ENCODE peak calls at places on chromosomes 16 and 17, in six cellular contexts. A, R, T, B, C and M are unnamed samples.

GRCh38 chr17:2466936-2467335 is 44.8 kb downstream of the METTL16 start:
- DNase-seq in A (no peak), R (no peak), T (no peak), B (no peak), C (no peak), M (no peak)

GRCh38 chr17:2025622-2026309 is 632 bp upstream of the RTN4RL1 start:
- DNase-seq in A (peak), R (peak), T (peak), B (peak), C (peak), M (no peak)

GRCh38 chr16:31409433-31409832 is 16.3 kb downstream of the ITGAD start:
- DNase-seq in A (no peak), R (no peak), T (no peak), B (no peak), C (no peak), M (no peak)

GRCh38 chr17:57858838-57859237 is 9.0 kb upstream of the MRPS23 start:
- DNase-seq in A (no peak), R (no peak), T (no peak), B (no peak), C (no peak), M (no peak)

GRCh38 chr17:7438050-7438614 is 1.2 kb upstream of the FGF11 start:
- DNase-seq in A (peak), R (peak), T (peak), B (peak), C (peak), M (no peak)

GRCh38 chr16:77430360-77430759 is 4.5 kb downstream of the ADAMTS18 start:
- DNase-seq in A (no peak), R (no peak), T (no peak), B (no peak), C (no peak), M (no peak)

GRCh38 chr17:45648642-45649041 is 135.5 kb upstream of the CRHR1 start:
- DNase-seq in A (peak), R (no peak), T (no peak), B (no peak), C (no peak), M (no peak)

GRCh38 chr17:74981318-74981978 is 6.0 kb upstream of the CDR2L start:
- DNase-seq in A (no peak), R (no peak), T (no peak), B (no peak), C (no peak), M (no peak)

GRCh38 chr16:88323041-88323440 is 59.7 kb upstream of the ZNF469 start:
- DNase-seq in A (no peak), R (no peak), T (no peak), B (no peak), C (no peak), M (no peak)

GRCh38 chr16:65869261-65869660 is 497.2 kb upstream of the CDH5 start:
- DNase-seq in A (no peak), R (no peak), T (no peak), B (no peak), C (no peak), M (no peak)

GRCh38 chr16:31568577-31569359 is 41.1 kb downstream of the AHSP start:
- DNase-seq in A (peak), R (peak), T (no peak), B (peak), C (no peak), M (no peak)

GRCh38 chr16:11390573-11391495 is 45.6 kb downstream of the RMI2 start:
- DNase-seq in A (peak), R (no peak), T (no peak), B (no peak), C (no peak), M (no peak)

GRCh38 chr17:75130059-75130631 is 1.4 kb downstream of the NT5C start:
- DNase-seq in A (no peak), R (peak), T (no peak), B (no peak), C (no peak), M (no peak)

GRCh38 chr17:57597531-57598453 is 147.3 kb downstream of the CCDC182 start:
- DNase-seq in A (peak), R (peak), T (peak), B (peak), C (peak), M (peak)

GRCh38 chr17:74383140-74383539 is 15.8 kb downstream of the GPR142 start:
- DNase-seq in A (no peak), R (no peak), T (no peak), B (no peak), C (no peak), M (no peak)

GRCh38 chr17:73989671-73990070 is 213.8 kb upstream of the RPL38 start:
- DNase-seq in A (no peak), R (no peak), T (no peak), B (no peak), C (no peak), M (no peak)

GRCh38 chr17:50476545-50477315 is 1.9 kb upstream of the RSAD1 start:
- DNase-seq in A (peak), R (no peak), T (no peak), B (no peak), C (no peak), M (no peak)

GRCh38 chr16:81841709-81842108 is 62.6 kb downstream of the PLCG2 start:
- DNase-seq in A (no peak), R (no peak), T (no peak), B (no peak), C (no peak), M (no peak)

GRCh38 chr16:9105189-9105588 is 13.7 kb downstream of the HAPSTR1 start:
- DNase-seq in A (no peak), R (no peak), T (no peak), B (no peak), C (no peak), M (no peak)

GRCh38 chr16:9102943-9103342 is 11.5 kb downstream of the HAPSTR1 start:
- DNase-seq in A (no peak), R (no peak), T (no peak), B (no peak), C (no peak), M (no peak)

GRCh38 chr16:9103546-9103945 is 12.1 kb downstream of the HAPSTR1 start:
- DNase-seq in A (no peak), R (no peak), T (no peak), B (no peak), C (no peak), M (no peak)

GRCh38 chr16:9099131-9099625 is 7.7 kb downstream of the HAPSTR1 start:
- DNase-seq in A (no peak), R (no peak), T (no peak), B (no peak), C (no peak), M (no peak)

DNA sequence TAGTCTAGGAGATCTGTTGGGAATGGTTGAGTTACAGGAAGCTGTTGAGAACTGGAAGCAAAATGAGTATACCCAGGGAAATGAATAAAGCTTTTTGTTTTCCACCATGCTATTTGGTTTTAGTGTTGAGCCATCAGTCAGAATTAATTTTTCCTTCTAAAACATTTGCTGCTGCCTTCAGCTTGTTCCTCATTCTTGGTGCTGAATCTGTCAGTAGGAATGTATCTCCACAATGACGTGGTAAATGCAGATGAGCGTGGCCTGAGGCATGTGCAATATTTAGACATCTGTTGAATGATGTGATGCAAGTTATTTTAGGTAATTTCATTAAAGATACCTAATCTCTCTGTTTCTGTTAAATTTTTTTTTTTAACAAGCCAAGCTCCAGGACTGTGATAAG is 10.9 kb downstream of the HAPSTR1 start:
- DNase-seq in A (no peak), R (no peak), T (no peak), B (no peak), C (no peak), M (no peak)
- H3K27ac ChIP-seq in A (no peak), R (no peak), T (no peak), B (no peak), C (no peak), M (no peak)

DNA sequence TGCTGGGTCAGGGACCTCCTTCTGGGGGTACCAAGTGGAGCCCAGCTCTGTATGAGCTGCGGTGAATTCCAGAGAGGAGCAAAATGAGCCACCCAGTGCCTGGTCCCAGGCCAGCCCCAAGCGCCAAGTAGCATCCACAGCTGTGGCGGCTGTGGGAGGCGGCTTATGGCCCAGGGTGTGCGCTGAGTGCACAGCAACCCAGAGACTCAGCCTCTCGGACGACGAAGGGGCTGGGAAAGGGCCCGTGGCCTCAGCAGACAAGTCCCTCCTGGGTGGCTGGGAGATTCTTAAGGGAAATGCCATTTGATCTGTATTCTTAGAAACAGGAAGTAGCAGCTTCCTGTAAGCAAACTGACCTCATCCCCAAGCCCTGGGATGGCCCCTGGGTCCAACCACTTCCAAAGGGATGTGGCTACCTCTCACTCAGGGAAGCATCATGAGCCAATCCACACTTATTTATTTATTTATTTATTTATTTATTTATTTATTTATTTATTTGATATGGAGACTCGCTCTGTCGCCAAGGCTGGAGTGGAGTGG is 19.8 kb upstream of the ATP2A3 start:
- DNase-seq in A (no peak), R (peak), T (no peak), B (no peak), C (peak), M (no peak)
- H3K27ac ChIP-seq in A (no peak), R (peak), T (no peak), B (no peak), C (peak), M (no peak)

DNA sequence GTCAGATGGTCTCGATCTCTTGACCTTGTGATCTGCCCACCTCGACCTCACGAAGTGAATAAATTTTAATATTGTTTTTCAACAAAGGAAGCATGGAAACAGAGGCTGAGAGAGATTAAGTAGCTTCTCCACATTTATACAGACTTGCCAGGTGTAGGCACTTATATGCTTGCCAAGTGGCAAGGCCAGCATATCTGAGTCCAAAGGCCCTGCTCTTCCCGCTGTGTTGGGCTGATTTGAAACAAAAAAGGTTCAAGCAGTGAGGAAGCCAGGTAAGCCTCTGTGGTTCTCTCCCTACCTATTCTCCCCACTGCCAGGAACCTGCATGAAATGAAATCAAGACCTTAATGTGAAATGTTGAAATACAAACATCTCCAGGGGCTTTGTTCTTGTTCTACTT is 7.5 kb upstream of the SLC6A4 start:
- DNase-seq in A (no peak), R (no peak), T (no peak), B (no peak), C (no peak), M (no peak)
- H3K27ac ChIP-seq in A (no peak), R (no peak), T (no peak), B (no peak), C (no peak), M (no peak)

DNA sequence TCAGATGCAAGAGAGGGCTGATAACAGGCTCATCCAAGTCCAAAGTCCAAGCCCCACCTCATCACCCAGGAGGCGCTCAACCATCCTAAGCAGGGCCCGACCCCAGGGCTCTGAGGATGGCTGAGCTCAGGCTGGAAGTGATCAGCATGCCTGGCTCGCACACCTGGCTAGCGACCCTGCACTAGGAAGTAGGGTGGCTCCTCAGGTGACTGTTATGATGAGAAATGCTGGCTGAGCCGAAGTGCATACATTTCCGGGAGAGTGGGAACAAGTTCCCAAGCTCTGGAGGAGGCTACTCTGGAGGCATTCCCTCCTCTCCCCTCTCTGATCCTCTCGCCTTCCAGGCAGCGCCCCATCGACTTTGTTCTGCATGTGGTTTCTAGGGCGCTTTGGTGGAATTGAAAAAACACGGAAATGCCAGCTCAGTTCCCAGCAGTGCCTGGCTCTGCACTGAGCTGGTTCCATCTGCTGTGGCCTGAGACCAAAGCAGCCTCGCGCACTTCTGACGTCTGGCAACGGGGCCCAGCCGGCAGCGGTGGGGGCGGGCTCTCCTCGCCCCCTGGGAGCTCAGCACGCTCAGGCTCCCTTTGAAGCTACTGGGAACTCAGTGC is 130.3 kb downstream of the IRF8 start:
- DNase-seq in A (no peak), R (peak), T (no peak), B (no peak), C (no peak), M (peak)
- H3K27ac ChIP-seq in A (no peak), R (no peak), T (no peak), B (no peak), C (no peak), M (peak)

GRCh38 chr16:50268352-50268751 is 2.0 kb downstream of the ADCY7 start:
- DNase-seq in A (no peak), R (peak), T (no peak), B (no peak), C (no peak), M (no peak)
- H3K27ac ChIP-seq in A (no peak), R (no peak), T (no peak), B (no peak), C (no peak), M (no peak)